ENCODE peak calls at places on chromosomes 13 and 19, in five cellular contexts. A is neural progenitor cell, J is hypothalamus, D is HAP-1, U is transverse colon. C is an unnamed sample.

GRCh38 chr19:2394054-2394668 is 33.2 kb downstream of the TIMM13 start:
- DNase-seq in A (no peak), J (no peak), D (no peak), U (peak), C (no peak)

GRCh38 chr19:35176183-35176570 is 21.6 kb downstream of the FXYD5 start:
- DNase-seq in A (no peak), J (no peak), D (no peak), U (no peak), C (no peak)

GRCh38 chr13:94859812-94860210 is 147.5 kb upstream of the SOX21 start:
- DNase-seq in A (no peak), J (no peak), D (no peak), U (no peak), C (no peak)

GRCh38 chr19:16836115-16836905 is 7.1 kb downstream of the SIN3B start:
- DNase-seq in A (peak), J (no peak), D (no peak), U (peak), C (no peak)

GRCh38 chr19:10408511-10409291 is 5.4 kb upstream of the CDC37 start:
- DNase-seq in A (no peak), J (no peak), D (no peak), U (peak), C (no peak)

GRCh38 chr13:47287291-47287751 is 390.5 kb upstream of the HTR2A start:
- DNase-seq in A (no peak), J (no peak), D (no peak), U (no peak), C (no peak)

GRCh38 chr19:30376826-30377425 is 4.7 kb downstream of the ZNF536 start:
- DNase-seq in A (no peak), J (no peak), D (no peak), U (no peak), C (no peak)

GRCh38 chr19:50817941-50818858 is 5.4 kb downstream of the KLK1 start:
- DNase-seq in A (peak), J (no peak), D (peak), U (peak), C (no peak)

GRCh38 chr19:47405197-47405550 is 14.2 kb downstream of the MEIS3 start:
- DNase-seq in A (no peak), J (no peak), D (no peak), U (no peak), C (no peak)

GRCh38 chr13:22169473-22169872 is 498.6 kb downstream of the FGF9 start:
- DNase-seq in A (no peak), J (no peak), D (no peak), U (no peak), C (no peak)

GRCh38 chr19:30228726-30229523 is 143.3 kb upstream of the ZNF536 start:
- DNase-seq in A (peak), J (no peak), D (peak), U (no peak), C (no peak)

GRCh38 chr13:91247768-91248167 is 99.7 kb upstream of the MIR17HG start:
- DNase-seq in A (no peak), J (no peak), D (no peak), U (no peak), C (no peak)

GRCh38 chr19:33247441-33247819 is 21.8 kb upstream of the SLC7A10 start:
- DNase-seq in A (no peak), J (no peak), D (no peak), U (no peak), C (no peak)

GRCh38 chr19:44345969-44346368 is 10.5 kb downstream of the ZNF112 start:
- DNase-seq in A (no peak), J (peak), D (no peak), U (no peak), C (no peak)

GRCh38 chr19:1054102-1055027 is 12.6 kb upstream of the ARHGAP45 start:
- DNase-seq in A (no peak), J (no peak), D (no peak), U (no peak), C (no peak)

GRCh38 chr13:25181597-25181996 is 9.5 kb upstream of the AMER2 start:
- DNase-seq in A (no peak), J (no peak), D (no peak), U (no peak), C (no peak)

GRCh38 chr19:10677796-10678195 is 23.4 kb upstream of the QTRT1 start:
- DNase-seq in A (no peak), J (no peak), D (no peak), U (no peak), C (no peak)

GRCh38 chr13:43263047-43263446 is 239.7 kb downstream of the DNAJC15 start:
- DNase-seq in A (no peak), J (no peak), D (no peak), U (no peak), C (no peak)

GRCh38 chr19:49809155-49809986 is 3.7 kb downstream of the FUZ start:
- DNase-seq in A (peak), J (peak), D (no peak), U (peak), C (peak)

GRCh38 chr19:55305983-55306562 is 19.1 kb downstream of the TMEM150B start:
- DNase-seq in A (no peak), J (no peak), D (no peak), U (no peak), C (no peak)

GRCh38 chr19:49851456-49852259 is 699 bp downstream of the PTOV1 start:
- DNase-seq in A (peak), J (no peak), D (peak), U (no peak), C (no peak)

GRCh38 chr19:3508771-3509535 is 2.8 kb downstream of the FZR1 start:
- DNase-seq in A (no peak), J (no peak), D (no peak), U (no peak), C (no peak)

GRCh38 chr19:10338940-10339339 is 484 bp downstream of the ICAM3 start:
- DNase-seq in A (no peak), J (no peak), D (no peak), U (no peak), C (no peak)

GRCh38 chr19:41920878-41921277 is 7.4 kb downstream of the ERFL start:
- DNase-seq in A (no peak), J (no peak), D (no peak), U (no peak), C (no peak)

C was measured in right atrium auricular region.